ENCODE peak calls at places on chromosomes 6 and 20, in ten cellular contexts. P, O, S, M, Z, W, L, Q, V and X are unnamed samples.
A peak's percentile ranks its signal among the peaks of the same experiment; 100 is the strongest.

GRCh38 chr6:71481021-71481420 is 192.4 kb downstream of the OGFRL1 start:
- DNase-seq in W (no peak), Z (no peak), S (no peak), V (no peak), O (no peak), P (no peak), M (no peak), L (no peak), Q (no peak), X (no peak)

GRCh38 chr20:31833931-31834521 is 11.4 kb downstream of the FOXS1 start:
- DNase-seq in L (no peak), Z (no peak), W (no peak), Q (no peak), O (peak; percentile 89), S (no peak), M (no peak), V (no peak), P (no peak), X (peak; percentile 29)

GRCh38 chr6:161406633-161407032 is 132.8 kb upstream of the AGPAT4 start:
- DNase-seq in L (no peak), S (no peak), Z (no peak), P (no peak), W (no peak), M (no peak), Q (peak; percentile 93), V (peak; percentile 76), O (peak; percentile 59), X (no peak)

GRCh38 chr20:31569163-31570020 is 35.7 kb upstream of the ID1 start:
- DNase-seq in Z (peak; percentile 70), P (peak; percentile 80), L (no peak), S (peak; percentile 42), M (peak; percentile 53), Q (no peak), V (peak; percentile 71), O (peak; percentile 78), W (peak; percentile 65), X (peak; percentile 83)

GRCh38 chr6:24720131-24720603 is 1.2 kb upstream of the C6orf62 start:
- DNase-seq in W (peak; percentile 66), P (peak; percentile 74), S (peak; percentile 61), O (no peak), Z (peak; percentile 84), M (peak; percentile 63), L (no peak), V (peak; percentile 59), Q (peak; percentile 25), X (peak; percentile 60)

GRCh38 chr6:152769159-152769558 is 18.6 kb downstream of the VIP start:
- DNase-seq in P (no peak), Q (no peak), L (no peak), M (no peak), Z (no peak), S (no peak), O (no peak), W (no peak), V (no peak), X (no peak)

GRCh38 chr6:1636971-1637871 is 27.5 kb downstream of the FOXC1 start:
- DNase-seq in W (no peak), Z (peak; percentile 52), S (no peak), L (no peak), V (no peak), Q (no peak), O (no peak), P (no peak), M (no peak), X (no peak)

GRCh38 chr6:6715465-6715864 is 126.9 kb downstream of the LY86 start:
- DNase-seq in Z (no peak), O (no peak), L (no peak), P (no peak), M (no peak), S (no peak), W (no peak), V (no peak), Q (no peak), X (no peak)

GRCh38 chr6:47698342-47698787 is at the start of gene ADGRF4:
- DNase-seq in W (no peak), L (no peak), V (peak; percentile 88), O (no peak), S (no peak), Q (peak; percentile 79), Z (no peak), M (no peak), P (peak; percentile 80), X (no peak)

GRCh38 chr20:23526850-23527249 is 35.9 kb downstream of the CST8 start:
- DNase-seq in V (no peak), Q (no peak), O (no peak), L (no peak), M (no peak), W (no peak), P (no peak), S (no peak), Z (no peak), X (no peak)

GRCh38 chr6:42210551-42210950 is 7.1 kb downstream of the MRPS10 start:
- DNase-seq in L (no peak), W (no peak), Q (no peak), S (no peak), Z (no peak), M (no peak), O (no peak), P (no peak), V (no peak), X (no peak)

GRCh38 chr6:45423111-45423900 is 45.6 kb upstream of the SUPT3H start:
- DNase-seq in P (peak; percentile 28), Z (peak; percentile 73), O (peak; percentile 66), L (no peak), S (no peak), Q (no peak), V (peak; percentile 43), W (peak; percentile 65), M (peak; percentile 17), X (no peak)

GRCh38 chr20:25543068-25543467 is 42.3 kb downstream of the NINL start:
- DNase-seq in W (no peak), S (no peak), O (peak; percentile 53), Q (peak; percentile 47), Z (no peak), M (no peak), L (no peak), P (no peak), V (peak; percentile 80), X (no peak)

GRCh38 chr6:80520195-80520594 is 413.7 kb downstream of the BCKDHB start:
- DNase-seq in L (no peak), Q (no peak), M (no peak), P (no peak), W (no peak), Z (no peak), S (no peak), V (peak; percentile 28), O (no peak), X (no peak)

GRCh38 chr20:38855356-38855755 is 49.9 kb downstream of the PPP1R16B start:
- DNase-seq in W (no peak), L (no peak), Q (no peak), S (no peak), O (no peak), P (no peak), M (no peak), Z (no peak), V (no peak), X (no peak)
- H3K27ac ChIP-seq in W (no peak overlapping the region), L (no peak overlapping the region), Q (no peak overlapping the region), S (no peak overlapping the region), O (no peak overlapping the region), P (no peak overlapping the region), M (no peak overlapping the region), Z (no peak overlapping the region), V (no peak overlapping the region), X (no peak overlapping the region)

GRCh38 chr6:116461563-116462507 is 660 bp downstream of the CALHM6 start:
- DNase-seq in O (no peak), W (peak; percentile 87), V (peak; percentile 47), L (no peak), M (peak; percentile 7), S (peak; percentile 30), P (peak; percentile 59), Z (peak; percentile 65), Q (no peak), X (peak; percentile 23)
- H3K4me3 ChIP-seq in O (peak overlapping the region; percentile 18), W (peak overlapping the region; percentile 40), V (peak overlapping the region; percentile 58), L (peak overlapping the region; percentile 54), M (peak overlapping the region; percentile 45), S (peak overlapping the region; percentile 41), P (peak overlapping the region; percentile 17), Z (peak overlapping the region; percentile 51), Q (peak overlapping the region; percentile 53), X (peak overlapping the region; percentile 34)

GRCh38 chr6:138215071-138215470 is 3.2 kb downstream of the PBOV1 start:
- DNase-seq in P (no peak), Z (no peak), O (no peak), W (no peak), L (no peak), S (no peak), Q (no peak), M (no peak), V (no peak), X (no peak)

GRCh38 chr6:138218449-138218848 is at the start of gene PBOV1:
- DNase-seq in V (no peak), S (no peak), L (no peak), M (no peak), O (no peak), P (no peak), W (no peak), Q (no peak), Z (no peak), X (no peak)

GRCh38 chr6:138219901-138220300 is 1.6 kb upstream of the PBOV1 start:
- DNase-seq in W (no peak), M (no peak), P (no peak), S (no peak), O (no peak), L (no peak), Q (no peak), V (no peak), Z (no peak), X (no peak)

GRCh38 chr6:138222901-138223546 is 4.7 kb upstream of the PBOV1 start:
- DNase-seq in W (no peak), M (no peak), S (no peak), Z (no peak), V (no peak), L (no peak), O (no peak), P (no peak), Q (no peak), X (no peak)

DNA sequence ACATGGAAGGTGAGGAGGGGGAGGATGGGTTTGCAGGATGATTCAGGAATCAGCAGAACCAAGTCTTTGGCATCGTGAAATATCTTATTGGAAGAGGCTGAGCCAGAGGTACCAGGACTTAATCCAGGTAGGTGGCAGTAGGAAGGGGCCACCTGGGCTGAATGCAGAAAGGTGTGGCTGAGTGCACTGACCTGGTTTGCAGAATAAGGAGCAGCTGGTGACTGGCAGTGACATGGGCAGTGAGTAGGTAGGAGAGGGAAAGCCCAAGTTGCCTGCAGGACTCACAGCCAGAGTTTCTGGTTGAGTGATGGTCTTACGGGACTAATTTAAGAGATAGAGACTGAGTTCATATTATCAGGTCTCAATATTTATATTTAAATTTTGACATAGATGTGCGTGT is 1.1 kb upstream of the PBOV1 start:
- DNase-seq in W (no peak), M (no peak), S (no peak), L (no peak), Q (no peak), Z (no peak), O (no peak), P (no peak), V (no peak), X (no peak)
- H3K36me3 ChIP-seq in W (no peaks in the 10 kb centered on the region), M (no peaks in the 10 kb centered on the region), S (peaks cover 2% of the 10 kb centered on the region), L (no peaks in the 10 kb centered on the region), Q (no peaks in the 10 kb centered on the region), Z (no peaks in the 10 kb centered on the region), O (no peaks in the 10 kb centered on the region), P (no peaks in the 10 kb centered on the region), V (no peaks in the 10 kb centered on the region), X (no peaks in the 10 kb centered on the region)

DNA sequence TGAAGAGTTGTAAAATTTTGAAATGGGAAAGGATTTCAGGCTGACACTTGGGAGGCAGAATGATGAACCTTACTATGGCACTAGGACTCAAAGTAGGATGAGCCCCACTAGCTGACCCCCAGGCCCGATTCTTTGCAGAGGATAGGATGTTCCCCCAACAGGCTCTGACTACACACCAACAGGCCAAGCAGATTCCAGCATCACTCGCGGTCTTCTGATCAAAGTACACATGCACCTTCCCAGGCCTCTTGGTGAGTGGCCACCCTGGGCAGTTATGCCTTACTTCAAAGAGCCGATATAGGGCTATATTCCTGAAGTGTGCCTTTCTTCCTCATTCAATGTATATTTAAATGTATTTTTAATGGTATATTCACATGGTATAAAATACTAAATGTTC is 117.6 kb upstream of the TMEM181 start:
- DNase-seq in M (no peak), Z (no peak), L (no peak), O (no peak), V (no peak), Q (no peak), S (no peak), P (no peak), W (no peak), X (no peak)
- H3K27ac ChIP-seq in M (no peak overlapping the region), Z (no peak overlapping the region), L (no peak overlapping the region), O (no peak overlapping the region), V (no peak overlapping the region), Q (no peak overlapping the region), S (no peak overlapping the region), P (no peak overlapping the region), W (no peak overlapping the region), X (no peak overlapping the region)